ENCODE peak calls at places on chromosome 14, in five cellular contexts. One of them, this sample, is unnamed.

GRCh38 chr14:22070119-22070982 is 396.7 kb upstream of the OR4E1 start:
- DNase-seq in iPS-NIHi11: peak; percentile 25
- DNase-seq in smooth muscle cell of the brain vasculature: no peak
- DNase-seq in tibial nerve: no peak
- DNase-seq in effector memory CD8-positive, alpha-beta T cell: peak; percentile 8
- DNase-seq in this sample: peak; percentile 61

GRCh38 chr14:30527196-30527595 is 31.8 kb upstream of the G2E3 start:
- DNase-seq in iPS-NIHi11: no peak
- DNase-seq in smooth muscle cell of the brain vasculature: no peak
- DNase-seq in tibial nerve: no peak
- DNase-seq in effector memory CD8-positive, alpha-beta T cell: no peak
- DNase-seq in this sample: no peak

GRCh38 chr14:69887740-69888657 is 8.8 kb downstream of the SMOC1 start:
- DNase-seq in iPS-NIHi11: no peak
- DNase-seq in smooth muscle cell of the brain vasculature: no peak
- DNase-seq in tibial nerve: no peak
- DNase-seq in effector memory CD8-positive, alpha-beta T cell: no peak
- DNase-seq in this sample: no peak

GRCh38 chr14:31937730-31938346 is 139.3 kb upstream of the ARHGAP5 start:
- DNase-seq in iPS-NIHi11: no peak
- DNase-seq in smooth muscle cell of the brain vasculature: no peak
- DNase-seq in tibial nerve: no peak
- DNase-seq in effector memory CD8-positive, alpha-beta T cell: no peak
- DNase-seq in this sample: peak; percentile 68

GRCh38 chr14:32824195-32824594 is 114.5 kb upstream of the NPAS3 start:
- DNase-seq in iPS-NIHi11: no peak
- DNase-seq in smooth muscle cell of the brain vasculature: no peak
- DNase-seq in tibial nerve: no peak
- DNase-seq in effector memory CD8-positive, alpha-beta T cell: no peak
- DNase-seq in this sample: no peak

GRCh38 chr14:30223385-30223785 is 295.7 kb upstream of the PRKD1 start:
- DNase-seq in iPS-NIHi11: peak; percentile 54
- DNase-seq in smooth muscle cell of the brain vasculature: peak; percentile 59
- DNase-seq in tibial nerve: peak; percentile 48
- DNase-seq in effector memory CD8-positive, alpha-beta T cell: no peak
- DNase-seq in this sample: no peak

GRCh38 chr14:35402323-35403084 is 2.0 kb downstream of the NFKBIA start:
- DNase-seq in iPS-NIHi11: no peak
- DNase-seq in smooth muscle cell of the brain vasculature: no peak
- DNase-seq in tibial nerve: no peak
- DNase-seq in effector memory CD8-positive, alpha-beta T cell: peak; percentile 42
- DNase-seq in this sample: peak; percentile 78

GRCh38 chr14:66174453-66174891 is 311.7 kb upstream of the CCDC196 start:
- DNase-seq in iPS-NIHi11: no peak
- DNase-seq in smooth muscle cell of the brain vasculature: no peak
- DNase-seq in tibial nerve: no peak
- DNase-seq in effector memory CD8-positive, alpha-beta T cell: no peak
- DNase-seq in this sample: no peak

GRCh38 chr14:74429221-74429691 is 3.2 kb upstream of the SYNDIG1L start:
- DNase-seq in iPS-NIHi11: peak; percentile 63
- DNase-seq in smooth muscle cell of the brain vasculature: no peak
- DNase-seq in tibial nerve: no peak
- DNase-seq in effector memory CD8-positive, alpha-beta T cell: no peak
- DNase-seq in this sample: no peak

GRCh38 chr14:99265571-99265970 is 6.4 kb downstream of the BCL11B start:
- DNase-seq in iPS-NIHi11: no peak
- DNase-seq in smooth muscle cell of the brain vasculature: no peak
- DNase-seq in tibial nerve: no peak
- DNase-seq in effector memory CD8-positive, alpha-beta T cell: no peak
- DNase-seq in this sample: peak; percentile 67

GRCh38 chr14:61063461-61063860 is 82.4 kb downstream of the SLC38A6 start:
- DNase-seq in iPS-NIHi11: no peak
- DNase-seq in smooth muscle cell of the brain vasculature: no peak
- DNase-seq in tibial nerve: no peak
- DNase-seq in effector memory CD8-positive, alpha-beta T cell: no peak
- DNase-seq in this sample: no peak

GRCh38 chr14:104082807-104083206 is 2.7 kb upstream of the ASPG start:
- DNase-seq in iPS-NIHi11: no peak
- DNase-seq in smooth muscle cell of the brain vasculature: no peak
- DNase-seq in tibial nerve: no peak
- DNase-seq in effector memory CD8-positive, alpha-beta T cell: no peak
- DNase-seq in this sample: no peak

This sample was measured in activated CD8-positive, alpha-beta memory T cell treated with anti-CD3 and anti-CD28 coated beads for 24 hours.